ENCODE peak calls at places on chromosomes 5 and 9, in ten cellular contexts. One of them, this sample, is unnamed.

GRCh38 chr5:180804129-180804601 is 1.6 kb upstream of the MGAT1 start:
- DNase-seq in NB4: no peak
- DNase-seq in bronchial epithelial cell: no peak
- DNase-seq in amniotic stem cell: no peak
- DNase-seq in A673: no peak
- DNase-seq in DMS153: no peak
- DNase-seq in HCT116: no peak
- DNase-seq in activated CD4-positive, alpha-beta T cell treated with anti-CD3 and anti-CD28 coated beads for 24 hours: no peak
- DNase-seq in NCI-H2171: no peak
- DNase-seq in NCI-H1105: no peak
- DNase-seq in this sample: peak

GRCh38 chr5:134242146-134242545 is 16.3 kb upstream of the PPP2CA start:
- DNase-seq in activated CD4-positive, alpha-beta T cell treated with anti-CD3 and anti-CD28 coated beads for 24 hours: no peak
- DNase-seq in bronchial epithelial cell: peak
- DNase-seq in amniotic stem cell: peak
- DNase-seq in NB4: no peak
- DNase-seq in A673: no peak
- DNase-seq in NCI-H1105: no peak
- DNase-seq in DMS153: no peak
- DNase-seq in HCT116: no peak
- DNase-seq in NCI-H2171: no peak
- DNase-seq in this sample: no peak

GRCh38 chr9:36987891-36988290 is 46.2 kb downstream of the PAX5 start:
- DNase-seq in A673: no peak
- DNase-seq in bronchial epithelial cell: peak
- DNase-seq in NCI-H1105: no peak
- DNase-seq in NB4: no peak
- DNase-seq in HCT116: no peak
- DNase-seq in NCI-H2171: no peak
- DNase-seq in DMS153: no peak
- DNase-seq in activated CD4-positive, alpha-beta T cell treated with anti-CD3 and anti-CD28 coated beads for 24 hours: no peak
- DNase-seq in amniotic stem cell: no peak
- DNase-seq in this sample: no peak

GRCh38 chr9:126219166-126219565 is 107.5 kb upstream of the MVB12B start:
- DNase-seq in HCT116: no peak
- DNase-seq in bronchial epithelial cell: no peak
- DNase-seq in NCI-H1105: no peak
- DNase-seq in amniotic stem cell: no peak
- DNase-seq in DMS153: no peak
- DNase-seq in NB4: no peak
- DNase-seq in activated CD4-positive, alpha-beta T cell treated with anti-CD3 and anti-CD28 coated beads for 24 hours: no peak
- DNase-seq in NCI-H2171: no peak
- DNase-seq in A673: no peak
- DNase-seq in this sample: no peak

GRCh38 chr5:172283020-172283861 is at the start of gene UBTD2:
- DNase-seq in NCI-H2171: peak
- DNase-seq in NB4: peak
- DNase-seq in amniotic stem cell: peak
- DNase-seq in A673: peak
- DNase-seq in HCT116: no peak
- DNase-seq in activated CD4-positive, alpha-beta T cell treated with anti-CD3 and anti-CD28 coated beads for 24 hours: peak
- DNase-seq in DMS153: peak
- DNase-seq in NCI-H1105: no peak
- DNase-seq in bronchial epithelial cell: peak
- DNase-seq in this sample: peak

GRCh38 chr5:59238126-59238902 is 655.2 kb downstream of the PDE4D start:
- DNase-seq in bronchial epithelial cell: no peak
- DNase-seq in amniotic stem cell: no peak
- DNase-seq in NCI-H1105: no peak
- DNase-seq in A673: no peak
- DNase-seq in HCT116: no peak
- DNase-seq in NCI-H2171: no peak
- DNase-seq in activated CD4-positive, alpha-beta T cell treated with anti-CD3 and anti-CD28 coated beads for 24 hours: no peak
- DNase-seq in DMS153: no peak
- DNase-seq in NB4: no peak
- DNase-seq in this sample: no peak

GRCh38 chr9:123425261-123425821 is 69.3 kb downstream of the CRB2 start:
- DNase-seq in NCI-H2171: no peak
- DNase-seq in HCT116: no peak
- DNase-seq in A673: no peak
- DNase-seq in amniotic stem cell: no peak
- DNase-seq in NCI-H1105: no peak
- DNase-seq in activated CD4-positive, alpha-beta T cell treated with anti-CD3 and anti-CD28 coated beads for 24 hours: no peak
- DNase-seq in bronchial epithelial cell: no peak
- DNase-seq in NB4: no peak
- DNase-seq in DMS153: no peak
- DNase-seq in this sample: no peak

GRCh38 chr9:114487607-114488300 is 17.5 kb downstream of the WHRN start:
- DNase-seq in amniotic stem cell: peak
- DNase-seq in HCT116: peak
- DNase-seq in NCI-H2171: no peak
- DNase-seq in bronchial epithelial cell: peak
- DNase-seq in activated CD4-positive, alpha-beta T cell treated with anti-CD3 and anti-CD28 coated beads for 24 hours: peak
- DNase-seq in NCI-H1105: peak
- DNase-seq in NB4: peak
- DNase-seq in A673: peak
- DNase-seq in DMS153: peak
- DNase-seq in this sample: no peak

GRCh38 chr9:2271426-2271825 is 256.3 kb downstream of the SMARCA2 start:
- DNase-seq in amniotic stem cell: no peak
- DNase-seq in DMS153: no peak
- DNase-seq in NCI-H2171: peak
- DNase-seq in NB4: peak
- DNase-seq in NCI-H1105: no peak
- DNase-seq in HCT116: peak
- DNase-seq in A673: peak
- DNase-seq in bronchial epithelial cell: peak
- DNase-seq in activated CD4-positive, alpha-beta T cell treated with anti-CD3 and anti-CD28 coated beads for 24 hours: no peak
- DNase-seq in this sample: peak

GRCh38 chr5:95723632-95724369 is 7.3 kb upstream of the RHOBTB3 start:
- DNase-seq in amniotic stem cell: no peak
- DNase-seq in activated CD4-positive, alpha-beta T cell treated with anti-CD3 and anti-CD28 coated beads for 24 hours: no peak
- DNase-seq in NCI-H1105: no peak
- DNase-seq in A673: no peak
- DNase-seq in HCT116: no peak
- DNase-seq in bronchial epithelial cell: no peak
- DNase-seq in NCI-H2171: no peak
- DNase-seq in DMS153: no peak
- DNase-seq in NB4: peak
- DNase-seq in this sample: peak

GRCh38 chr9:110126986-110127864 is 80.7 kb downstream of the C9orf152 start:
- DNase-seq in bronchial epithelial cell: no peak
- DNase-seq in amniotic stem cell: no peak
- DNase-seq in HCT116: no peak
- DNase-seq in NB4: no peak
- DNase-seq in NCI-H1105: no peak
- DNase-seq in activated CD4-positive, alpha-beta T cell treated with anti-CD3 and anti-CD28 coated beads for 24 hours: no peak
- DNase-seq in NCI-H2171: no peak
- DNase-seq in DMS153: no peak
- DNase-seq in A673: no peak
- DNase-seq in this sample: peak

GRCh38 chr9:129108805-129109370 is 1.7 kb downstream of the CRAT start:
- DNase-seq in DMS153: no peak
- DNase-seq in bronchial epithelial cell: no peak
- DNase-seq in A673: no peak
- DNase-seq in NCI-H2171: no peak
- DNase-seq in NB4: no peak
- DNase-seq in NCI-H1105: peak
- DNase-seq in HCT116: no peak
- DNase-seq in amniotic stem cell: no peak
- DNase-seq in activated CD4-positive, alpha-beta T cell treated with anti-CD3 and anti-CD28 coated beads for 24 hours: no peak
- DNase-seq in this sample: no peak

GRCh38 chr5:180784497-180785097 is 18.0 kb downstream of the MGAT1 start:
- DNase-seq in DMS153: no peak
- DNase-seq in A673: peak
- DNase-seq in NCI-H2171: peak
- DNase-seq in bronchial epithelial cell: peak
- DNase-seq in activated CD4-positive, alpha-beta T cell treated with anti-CD3 and anti-CD28 coated beads for 24 hours: peak
- DNase-seq in amniotic stem cell: peak
- DNase-seq in HCT116: peak
- DNase-seq in NB4: peak
- DNase-seq in NCI-H1105: no peak
- DNase-seq in this sample: peak

GRCh38 chr9:77128125-77128789 is 49.1 kb upstream of the VPS13A start:
- DNase-seq in activated CD4-positive, alpha-beta T cell treated with anti-CD3 and anti-CD28 coated beads for 24 hours: no peak
- DNase-seq in DMS153: no peak
- DNase-seq in NCI-H2171: no peak
- DNase-seq in bronchial epithelial cell: no peak
- DNase-seq in amniotic stem cell: no peak
- DNase-seq in HCT116: no peak
- DNase-seq in NB4: no peak
- DNase-seq in NCI-H1105: no peak
- DNase-seq in A673: no peak
- DNase-seq in this sample: no peak

GRCh38 chr9:34457266-34458012 is 931 bp downstream of the FAM219A start:
- DNase-seq in HCT116: no peak
- DNase-seq in NCI-H1105: peak
- DNase-seq in A673: peak
- DNase-seq in NCI-H2171: no peak
- DNase-seq in bronchial epithelial cell: peak
- DNase-seq in amniotic stem cell: peak
- DNase-seq in NB4: peak
- DNase-seq in DMS153: no peak
- DNase-seq in activated CD4-positive, alpha-beta T cell treated with anti-CD3 and anti-CD28 coated beads for 24 hours: no peak
- DNase-seq in this sample: peak

GRCh38 chr5:58735637-58736036 is 152.8 kb downstream of the RAB3C start:
- DNase-seq in NCI-H1105: no peak
- DNase-seq in NB4: no peak
- DNase-seq in DMS153: no peak
- DNase-seq in bronchial epithelial cell: no peak
- DNase-seq in activated CD4-positive, alpha-beta T cell treated with anti-CD3 and anti-CD28 coated beads for 24 hours: no peak
- DNase-seq in HCT116: no peak
- DNase-seq in A673: no peak
- DNase-seq in NCI-H2171: no peak
- DNase-seq in amniotic stem cell: no peak
- DNase-seq in this sample: no peak

GRCh38 chr5:78727786-78728761 is 79.5 kb upstream of the LHFPL2 start:
- DNase-seq in NCI-H2171: no peak
- DNase-seq in DMS153: no peak
- DNase-seq in NCI-H1105: no peak
- DNase-seq in bronchial epithelial cell: no peak
- DNase-seq in amniotic stem cell: no peak
- DNase-seq in HCT116: no peak
- DNase-seq in NB4: no peak
- DNase-seq in A673: no peak
- DNase-seq in activated CD4-positive, alpha-beta T cell treated with anti-CD3 and anti-CD28 coated beads for 24 hours: no peak
- DNase-seq in this sample: no peak

GRCh38 chr5:94217216-94217615 is 401.2 kb downstream of the KIAA0825 start:
- DNase-seq in bronchial epithelial cell: no peak
- DNase-seq in DMS153: no peak
- DNase-seq in NCI-H2171: no peak
- DNase-seq in HCT116: no peak
- DNase-seq in NB4: no peak
- DNase-seq in activated CD4-positive, alpha-beta T cell treated with anti-CD3 and anti-CD28 coated beads for 24 hours: no peak
- DNase-seq in NCI-H1105: no peak
- DNase-seq in A673: no peak
- DNase-seq in amniotic stem cell: no peak
- DNase-seq in this sample: no peak

GRCh38 chr5:37721447-37721871 is 118.4 kb downstream of the GDNF start:
- DNase-seq in NB4: peak
- DNase-seq in HCT116: no peak
- DNase-seq in A673: peak
- DNase-seq in amniotic stem cell: no peak
- DNase-seq in bronchial epithelial cell: no peak
- DNase-seq in DMS153: no peak
- DNase-seq in NCI-H1105: no peak
- DNase-seq in NCI-H2171: no peak
- DNase-seq in activated CD4-positive, alpha-beta T cell treated with anti-CD3 and anti-CD28 coated beads for 24 hours: no peak
- DNase-seq in this sample: no peak

GRCh38 chr5:97550164-97550563 is 367.1 kb upstream of the RIOK2 start:
- DNase-seq in NB4: no peak
- DNase-seq in activated CD4-positive, alpha-beta T cell treated with anti-CD3 and anti-CD28 coated beads for 24 hours: no peak
- DNase-seq in HCT116: no peak
- DNase-seq in NCI-H1105: no peak
- DNase-seq in NCI-H2171: no peak
- DNase-seq in DMS153: no peak
- DNase-seq in amniotic stem cell: no peak
- DNase-seq in A673: peak
- DNase-seq in bronchial epithelial cell: peak
- DNase-seq in this sample: no peak

GRCh38 chr9:126126012-126126411 is 200.6 kb upstream of the MVB12B start:
- DNase-seq in bronchial epithelial cell: no peak
- DNase-seq in DMS153: no peak
- DNase-seq in NCI-H1105: no peak
- DNase-seq in activated CD4-positive, alpha-beta T cell treated with anti-CD3 and anti-CD28 coated beads for 24 hours: no peak
- DNase-seq in NCI-H2171: no peak
- DNase-seq in A673: no peak
- DNase-seq in HCT116: no peak
- DNase-seq in amniotic stem cell: no peak
- DNase-seq in NB4: no peak
- DNase-seq in this sample: no peak

GRCh38 chr9:88766778-88767503 is 224.3 kb upstream of the S1PR3 start:
- DNase-seq in DMS153: no peak
- DNase-seq in bronchial epithelial cell: peak
- DNase-seq in A673: peak
- DNase-seq in amniotic stem cell: no peak
- DNase-seq in NCI-H2171: no peak
- DNase-seq in NCI-H1105: no peak
- DNase-seq in activated CD4-positive, alpha-beta T cell treated with anti-CD3 and anti-CD28 coated beads for 24 hours: no peak
- DNase-seq in NB4: no peak
- DNase-seq in HCT116: no peak
- DNase-seq in this sample: no peak

GRCh38 chr5:73031839-73032238 is 76.0 kb downstream of the FCHO2 start:
- DNase-seq in NB4: no peak
- DNase-seq in bronchial epithelial cell: peak
- DNase-seq in HCT116: peak
- DNase-seq in NCI-H2171: peak
- DNase-seq in DMS153: peak
- DNase-seq in A673: peak
- DNase-seq in activated CD4-positive, alpha-beta T cell treated with anti-CD3 and anti-CD28 coated beads for 24 hours: no peak
- DNase-seq in amniotic stem cell: peak
- DNase-seq in NCI-H1105: peak
- DNase-seq in this sample: peak

GRCh38 chr5:142499591-142500384 is 175.0 kb upstream of the SPRY4 start:
- DNase-seq in DMS153: no peak
- DNase-seq in NCI-H2171: peak
- DNase-seq in HCT116: no peak
- DNase-seq in bronchial epithelial cell: no peak
- DNase-seq in NB4: no peak
- DNase-seq in activated CD4-positive, alpha-beta T cell treated with anti-CD3 and anti-CD28 coated beads for 24 hours: no peak
- DNase-seq in amniotic stem cell: no peak
- DNase-seq in A673: no peak
- DNase-seq in NCI-H1105: no peak
- DNase-seq in this sample: no peak

GRCh38 chr5:134572811-134573210 is 47.3 kb downstream of the JADE2 start:
- DNase-seq in bronchial epithelial cell: no peak
- DNase-seq in A673: no peak
- DNase-seq in DMS153: no peak
- DNase-seq in activated CD4-positive, alpha-beta T cell treated with anti-CD3 and anti-CD28 coated beads for 24 hours: no peak
- DNase-seq in amniotic stem cell: no peak
- DNase-seq in NCI-H2171: no peak
- DNase-seq in NCI-H1105: no peak
- DNase-seq in NB4: no peak
- DNase-seq in HCT116: no peak
- DNase-seq in this sample: no peak

GRCh38 chr5:54443264-54443663 is 12.2 kb upstream of the HSPB3 start:
- DNase-seq in bronchial epithelial cell: no peak
- DNase-seq in NCI-H1105: no peak
- DNase-seq in DMS153: no peak
- DNase-seq in NCI-H2171: peak
- DNase-seq in activated CD4-positive, alpha-beta T cell treated with anti-CD3 and anti-CD28 coated beads for 24 hours: no peak
- DNase-seq in NB4: peak
- DNase-seq in HCT116: peak
- DNase-seq in amniotic stem cell: peak
- DNase-seq in A673: peak
- DNase-seq in this sample: no peak

GRCh38 chr9:119283118-119283794 is 86.0 kb downstream of the BRINP1 start:
- DNase-seq in NB4: no peak
- DNase-seq in DMS153: no peak
- DNase-seq in HCT116: no peak
- DNase-seq in activated CD4-positive, alpha-beta T cell treated with anti-CD3 and anti-CD28 coated beads for 24 hours: no peak
- DNase-seq in amniotic stem cell: no peak
- DNase-seq in NCI-H2171: no peak
- DNase-seq in A673: no peak
- DNase-seq in NCI-H1105: no peak
- DNase-seq in bronchial epithelial cell: peak
- DNase-seq in this sample: peak

GRCh38 chr5:175895701-175896102 is 24.3 kb downstream of the CPLX2 start:
- DNase-seq in activated CD4-positive, alpha-beta T cell treated with anti-CD3 and anti-CD28 coated beads for 24 hours: peak
- DNase-seq in DMS153: no peak
- DNase-seq in NB4: peak
- DNase-seq in bronchial epithelial cell: no peak
- DNase-seq in NCI-H2171: no peak
- DNase-seq in amniotic stem cell: no peak
- DNase-seq in NCI-H1105: no peak
- DNase-seq in HCT116: no peak
- DNase-seq in A673: no peak
- DNase-seq in this sample: no peak